ENCODE peak calls at places on chromosomes 11 and 22, in five cellular contexts. P is pancreas, O is fibroblast of the aortic adventitia, E is mammary epithelial cell, D is fibroblast of lung. A is an unnamed sample.

GRCh38 chr22:17954860-17955587 is 69.3 kb downstream of the MICAL3 start:
- DNase-seq in P (no peak), O (no peak), E (no peak), D (no peak), A (no peak)

GRCh38 chr22:36236338-36237319 is 2.7 kb downstream of the APOL2 start:
- DNase-seq in P (no peak), O (no peak), E (no peak), D (no peak), A (no peak)

GRCh38 chr11:69104212-69104855 is 51.4 kb upstream of the SMIM38 start:
- DNase-seq in P (peak; percentile 30), O (no peak), E (no peak), D (no peak), A (no peak)

GRCh38 chr11:74321487-74322188 is 10.2 kb upstream of the P4HA3 start:
- DNase-seq in P (no peak), O (peak; percentile 80), E (peak; percentile 8), D (peak; percentile 68), A (no peak)

GRCh38 chr11:820655-821512 is 2.2 kb downstream of the PNPLA2 start:
- DNase-seq in P (peak; percentile 95), O (peak; percentile 63), E (peak; percentile 64), D (peak; percentile 70), A (no peak)

GRCh38 chr11:96760815-96761214 is 371.0 kb downstream of the JRKL start:
- DNase-seq in P (no peak), O (no peak), E (no peak), D (no peak), A (no peak)

GRCh38 chr11:115544422-115544821 is 40.2 kb upstream of the CADM1 start:
- DNase-seq in P (no peak), O (no peak), E (no peak), D (no peak), A (no peak)

GRCh38 chr22:45344339-45344738 is 34.6 kb downstream of the FAM118A start:
- DNase-seq in P (no peak), O (peak; percentile 34), E (no peak), D (peak; percentile 26), A (no peak)

GRCh38 chr11:111231836-111232235 is 13.7 kb upstream of the POU2AF2 start:
- DNase-seq in P (no peak), O (peak; percentile 13), E (no peak), D (peak; percentile 65), A (no peak)

GRCh38 chr22:34356481-34356880 is 436.2 kb upstream of the LARGE1 start:
- DNase-seq in P (no peak), O (no peak), E (no peak), D (no peak), A (no peak)

GRCh38 chr11:95556011-95556341 is 233.6 kb downstream of the FAM76B start:
- DNase-seq in P (no peak), O (no peak), E (no peak), D (no peak), A (no peak)

GRCh38 chr22:49723478-49724029 is 104.1 kb downstream of the BRD1 start:
- DNase-seq in P (no peak), O (no peak), E (no peak), D (no peak), A (no peak)

GRCh38 chr22:49725516-49725915 is 102.2 kb downstream of the BRD1 start:
- DNase-seq in P (no peak), O (no peak), E (no peak), D (no peak), A (no peak)

GRCh38 chr22:49724030-49724892 is 103.4 kb downstream of the BRD1 start:
- DNase-seq in P (no peak), O (no peak), E (no peak), D (no peak), A (no peak)

GRCh38 chr22:49726022-49726681 is 101.5 kb downstream of the BRD1 start:
- DNase-seq in P (no peak), O (no peak), E (no peak), D (no peak), A (no peak)

DNA sequence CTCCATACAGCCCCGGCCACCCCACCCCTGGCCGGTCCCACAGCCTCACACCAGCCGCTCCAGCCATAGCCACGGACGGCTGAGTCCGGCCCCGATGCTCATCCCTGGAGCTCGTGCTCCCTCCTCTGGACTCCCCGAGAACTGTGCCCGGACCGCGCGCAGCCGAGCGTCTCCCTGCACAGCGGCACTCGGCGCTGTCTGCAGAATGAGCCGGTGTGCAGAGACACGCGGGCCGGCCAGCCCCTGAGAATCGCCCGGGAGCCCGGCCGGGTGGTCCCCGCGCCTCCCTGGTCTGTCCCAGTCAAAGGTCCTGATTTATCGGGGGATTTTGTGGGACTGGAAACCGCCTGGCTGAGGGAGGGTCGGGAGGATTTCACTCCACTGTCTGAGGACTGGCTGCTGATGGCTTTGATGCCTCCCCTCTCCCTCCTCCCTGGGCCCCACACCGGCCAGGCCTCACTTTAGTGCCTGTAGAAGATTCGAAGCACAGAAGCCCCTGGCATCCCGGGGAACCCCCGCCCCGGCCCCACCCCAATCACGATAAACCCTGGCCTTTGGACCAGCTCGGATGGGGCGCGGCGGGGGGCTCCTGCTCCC is 102.7 kb downstream of the BRD1 start:
- DNase-seq in P (peak; percentile 46), O (no peak), E (peak; percentile 33), D (peak; percentile 12), A (no peak)
- TF ChIP-seq CTCF in P (no peak), O (peak; percentile 28), E (peak; percentile 68), D (peak; percentile 13), A (peak; percentile 82)

GRCh38 chr11:134943544-134943943 is 531.5 kb upstream of the B3GAT1 start:
- DNase-seq in P (no peak), O (no peak), E (no peak), D (no peak), A (no peak)
- H3K4me3 ChIP-seq in P (no peak overlapping the region), O (no peak overlapping the region), E (no peak overlapping the region), D (no peak overlapping the region), A (no peak overlapping the region)

GRCh38 chr11:104907521-104908185 is 9.4 kb upstream of the CASP12 start:
- DNase-seq in P (no peak), O (peak; percentile 22), E (no peak), D (peak; percentile 85), A (no peak)

GRCh38 chr11:104908186-104908531 is 9.9 kb upstream of the CASP12 start:
- DNase-seq in P (no peak), O (no peak), E (no peak), D (no peak), A (no peak)

GRCh38 chr11:104905271-104905670 is 7.0 kb upstream of the CASP12 start:
- DNase-seq in P (no peak), O (no peak), E (no peak), D (no peak), A (no peak)
- TF ChIP-seq CTCF in P (no peak), O (no peak), E (peak; percentile 28), D (no peak), A (no peak)

GRCh38 chr11:10289765-10290420 is 4.1 kb downstream of the SBF2 start:
- DNase-seq in P (peak; percentile 24), O (no peak), E (no peak), D (no peak), A (no peak)
- H3K4me3 ChIP-seq in P (no peak overlapping the region), O (no peak overlapping the region), E (no peak overlapping the region), D (no peak overlapping the region), A (no peak overlapping the region)

DNA sequence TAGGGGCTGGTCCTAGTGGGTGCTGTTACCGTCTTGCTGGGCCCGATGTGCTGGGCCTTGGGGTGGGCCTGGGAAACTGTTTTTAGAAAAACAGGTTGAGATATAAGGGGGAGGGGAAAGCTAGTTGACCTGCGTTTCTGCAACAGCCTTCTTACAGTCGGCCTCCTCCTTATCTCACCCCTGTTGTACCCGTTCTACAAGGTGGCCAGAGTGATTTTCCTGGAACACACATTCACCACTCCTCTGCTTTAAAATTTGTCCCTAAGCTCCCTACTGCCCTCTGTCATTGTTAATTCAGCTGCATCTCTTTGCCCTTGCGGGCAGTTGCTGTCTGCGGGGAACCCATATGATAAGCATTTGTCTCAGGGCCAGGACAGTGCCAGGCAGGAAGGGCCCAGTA is 113.9 kb downstream of the HIPK3 start:
- DNase-seq in P (no peak), O (no peak), E (no peak), D (no peak), A (peak; percentile 6)
- TF ChIP-seq CTCF in P (no peak), O (no peak), E (no peak), D (no peak), A (no peak)

DNA sequence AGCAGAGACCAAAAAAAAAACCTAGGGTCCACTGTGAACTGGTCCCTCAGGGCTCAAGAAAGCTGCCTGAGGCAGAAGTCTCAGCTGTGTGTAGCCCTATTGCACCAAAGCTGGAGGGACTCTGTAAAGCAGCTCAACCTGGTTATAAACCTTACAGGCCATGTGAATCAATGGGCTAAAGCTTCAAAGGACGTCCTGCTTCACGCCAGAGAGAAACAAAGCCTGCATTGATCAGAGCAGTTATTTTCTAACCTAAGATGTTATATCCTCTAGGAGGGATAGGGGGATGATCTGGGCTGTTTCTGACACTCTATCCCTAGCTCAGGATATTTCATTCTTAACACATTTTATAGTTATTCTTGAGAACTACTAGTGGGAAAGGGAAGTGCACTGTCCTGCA is 432.2 kb upstream of the ANO3 start:
- DNase-seq in P (no peak), O (no peak), E (no peak), D (no peak), A (no peak)
- H3K4me3 ChIP-seq in P (no peak overlapping the region), O (no peak overlapping the region), E (no peak overlapping the region), D (no peak overlapping the region), A (no peak overlapping the region)

DNA sequence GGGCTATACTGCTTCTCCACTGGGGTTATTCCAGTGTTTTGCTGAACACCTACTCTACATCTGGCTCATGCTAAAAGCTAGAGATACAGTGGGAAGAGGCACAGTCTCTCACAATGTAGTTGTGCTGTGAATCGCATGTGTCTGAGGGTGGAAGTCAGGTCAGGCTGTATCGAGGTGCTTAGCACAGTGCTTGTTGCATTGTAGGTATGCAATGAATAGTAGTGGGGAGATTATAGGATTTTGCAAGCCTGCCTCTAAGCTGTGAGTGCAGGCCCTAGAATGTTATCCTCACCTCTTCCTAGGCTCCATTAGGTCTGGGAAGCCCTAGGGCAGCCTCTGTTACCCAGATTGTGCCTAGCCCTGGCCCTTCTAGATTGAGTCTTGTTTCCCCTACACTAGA is 37.4 kb downstream of the MYO18B start:
- DNase-seq in P (no peak), O (no peak), E (no peak), D (no peak), A (no peak)
- TF ChIP-seq CTCF in P (no peak), O (no peak), E (no peak), D (no peak), A (no peak)

GRCh38 chr22:38190581-38190980 is 9.0 kb upstream of the PLA2G6 start:
- DNase-seq in P (no peak), O (no peak), E (no peak), D (no peak), A (no peak)
- H3K4me3 ChIP-seq in P (no peak overlapping the region), O (no peak overlapping the region), E (no peak overlapping the region), D (no peak overlapping the region), A (no peak overlapping the region)

GRCh38 chr11:63227521-63228107 is 15.8 kb downstream of the SLC22A25 start:
- DNase-seq in P (no peak), O (no peak), E (no peak), D (no peak), A (no peak)
- TF ChIP-seq CTCF in P (no peak), O (no peak), E (no peak), D (no peak), A (no peak)

A was measured in LNCaP clone FGC.